ENCODE peak calls at places on chromosome 16, in four cellular contexts. K is kidney, X is body of pancreas, J is A549. B is an unnamed sample.

GRCh38 chr16:65497571-65497970 is 375.7 kb upstream of the CDH11 start:
- DNase-seq in J (no peak), X (no peak), K (no peak), B (no peak)

GRCh38 chr16:89722392-89723278 is 1.3 kb downstream of the ZNF276 start:
- DNase-seq in J (peak; percentile 78), K (peak; percentile 95), X (peak; percentile 57), B (peak; percentile 93)

GRCh38 chr16:28984619-28985135 is at the start of gene LAT:
- DNase-seq in J (peak; percentile 25), K (no peak), X (no peak), B (peak; percentile 71)

GRCh38 chr16:13983625-13984024 is 63.7 kb downstream of the ERCC4 start:
- DNase-seq in K (no peak), X (no peak), J (no peak), B (no peak)

GRCh38 chr16:58859958-58860669 is 126.0 kb upstream of the GOT2 start:
- DNase-seq in X (no peak), J (no peak), K (no peak), B (no peak)

GRCh38 chr16:73010150-73010676 is 37.7 kb downstream of the ZFHX3 start:
- DNase-seq in K (peak; percentile 58), J (no peak), X (peak; percentile 18), B (peak; percentile 60)

GRCh38 chr16:55821210-55821609 is 11.7 kb downstream of the CES1 start:
- DNase-seq in X (no peak), J (no peak), K (no peak), B (no peak)

GRCh38 chr16:84600343-84601229 is 17.3 kb downstream of the COTL1 start:
- DNase-seq in K (no peak), X (no peak), J (no peak), B (no peak)

GRCh38 chr16:71924710-71925109 is 29.4 kb downstream of the IST1 start:
- DNase-seq in X (no peak), J (no peak), K (no peak), B (no peak)

GRCh38 chr16:2675714-2676113 is 6.6 kb upstream of the KCTD5 start:
- DNase-seq in X (no peak), J (no peak), K (no peak), B (no peak)

GRCh38 chr16:82264781-82265180 is 94.8 kb upstream of the MPHOSPH6 start:
- DNase-seq in X (no peak), J (no peak), K (no peak), B (no peak)

GRCh38 chr16:3348547-3349167 is 7.0 kb upstream of the OR2C1 start:
- DNase-seq in J (no peak), K (no peak), X (no peak), B (no peak)

GRCh38 chr16:25009822-25010221 is 5.3 kb downstream of the ARHGAP17 start:
- DNase-seq in X (no peak), K (no peak), J (no peak), B (peak; percentile 78)

GRCh38 chr16:25010542-25010941 is 4.6 kb downstream of the ARHGAP17 start:
- DNase-seq in X (no peak), J (no peak), K (no peak), B (no peak)

GRCh38 chr16:25006504-25007055 is 8.6 kb downstream of the ARHGAP17 start:
- DNase-seq in X (no peak), J (no peak), K (no peak), B (no peak)

GRCh38 chr16:25007284-25007984 is 7.7 kb downstream of the ARHGAP17 start:
- DNase-seq in K (no peak), X (no peak), J (no peak), B (no peak)

DNA sequence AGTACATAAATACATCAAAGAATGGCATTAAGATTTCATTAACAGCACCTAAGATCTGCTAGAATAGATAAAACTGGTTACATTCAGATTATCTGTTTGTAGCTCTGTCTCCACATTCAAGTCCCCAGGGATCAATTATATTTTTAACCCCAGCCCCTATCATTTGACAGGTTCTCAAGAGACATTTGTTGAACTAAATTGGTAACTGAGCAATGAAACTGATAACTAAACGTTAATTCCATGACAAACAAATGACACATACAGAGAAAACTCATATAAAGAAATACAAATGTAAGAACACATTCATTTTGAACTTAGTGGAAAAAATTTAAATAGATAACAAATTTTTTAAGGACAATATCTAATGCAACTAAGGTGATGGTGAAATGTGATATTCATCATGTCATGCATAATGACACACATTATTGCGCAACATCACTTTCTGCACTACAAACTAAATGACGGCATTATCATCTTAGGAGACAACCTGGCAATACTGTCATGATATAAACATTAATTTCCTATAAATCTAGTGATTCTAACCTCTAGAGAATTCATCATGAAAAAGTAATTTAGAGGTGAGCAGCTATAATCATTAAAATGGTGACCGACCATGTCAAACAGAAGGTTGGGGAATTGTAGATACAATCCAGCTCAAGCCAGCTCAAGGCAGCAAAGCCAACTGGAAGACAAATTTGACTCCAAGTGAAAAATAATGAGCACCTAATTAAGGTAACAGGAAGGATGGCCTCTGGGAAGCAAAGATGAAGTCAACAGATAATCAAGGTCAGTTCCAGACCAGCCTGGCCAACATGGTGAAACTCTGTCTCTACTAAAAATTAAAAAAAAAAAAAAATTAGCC is 9.5 kb downstream of the ARHGAP17 start:
- DNase-seq in J (no peak), K (no peak), X (no peak), B (no peak)
- H3K4me1 ChIP-seq in J (peaks cover 26% of the 10 kb centered on the region), K (peaks cover 7% of the 10 kb centered on the region), X (peaks cover 26% of the 10 kb centered on the region), B (peaks cover 49% of the 10 kb centered on the region)

DNA sequence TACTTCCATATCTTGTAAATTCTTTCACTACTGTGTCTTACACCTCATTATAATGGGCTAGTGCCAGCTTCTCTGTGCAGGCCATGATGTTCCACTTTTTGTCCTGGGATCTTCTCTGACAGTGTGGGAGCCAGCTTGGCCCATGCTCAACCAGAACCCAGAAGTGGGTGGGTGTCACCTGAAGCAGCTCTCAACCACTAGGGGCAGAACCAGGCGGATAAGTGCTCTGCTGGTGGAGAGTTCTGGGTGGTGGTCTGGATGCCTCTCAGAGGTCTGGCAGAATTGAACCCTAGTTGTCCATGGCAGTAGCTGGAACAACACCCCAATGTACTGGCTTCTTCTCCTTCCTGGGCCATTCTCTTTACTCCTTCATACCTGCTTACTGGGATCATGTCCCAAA is 254.1 kb upstream of the N4BP1 start:
- DNase-seq in X (no peak), K (no peak), J (no peak), B (no peak)
- TF ChIP-seq CTCF in X (no peak), K (no peak), J (no peak), B (no peak)

GRCh38 chr16:1351215-1351581 is 480 bp downstream of the TSR3 start:
- DNase-seq in X (no peak), K (no peak), J (no peak), B (no peak)
- H3K27ac ChIP-seq in X (peak overlapping the region; percentile 71), K (no peak overlapping the region), J (peak overlapping the region; percentile 92), B (peak overlapping the region; percentile 85)

GRCh38 chr16:69313469-69313868 is 2.3 kb downstream of the VPS4A start:
- DNase-seq in K (no peak), X (no peak), J (no peak), B (no peak)
- H3K4me1 ChIP-seq in K (no peaks in the 10 kb centered on the region), X (peaks cover 60% of the 10 kb centered on the region), J (peaks cover 13% of the 10 kb centered on the region), B (peaks cover 15% of the 10 kb centered on the region)

GRCh38 chr16:81263470-81264200 is 25.1 kb downstream of the BCO1 start:
- DNase-seq in K (peak; percentile 70), J (no peak), X (peak; percentile 17), B (no peak)
- TF ChIP-seq CTCF in K (no peak), J (no peak), X (no peak), B (no peak)

GRCh38 chr16:405548-406506 is 4.1 kb downstream of the DECR2 start:
- DNase-seq in J (no peak), K (no peak), X (no peak), B (no peak)

GRCh38 chr16:407253-407652 is 5.6 kb downstream of the DECR2 start:
- DNase-seq in J (no peak), K (no peak), X (no peak), B (no peak)

GRCh38 chr16:400061-400540 is 1.6 kb upstream of the DECR2 start:
- DNase-seq in K (peak; percentile 77), J (peak; percentile 28), X (no peak), B (no peak)

GRCh38 chr16:401468-402348 is at the start of gene DECR2:
- DNase-seq in K (peak; percentile 98), J (peak; percentile 93), X (peak; percentile 97), B (peak; percentile 99)

DNA sequence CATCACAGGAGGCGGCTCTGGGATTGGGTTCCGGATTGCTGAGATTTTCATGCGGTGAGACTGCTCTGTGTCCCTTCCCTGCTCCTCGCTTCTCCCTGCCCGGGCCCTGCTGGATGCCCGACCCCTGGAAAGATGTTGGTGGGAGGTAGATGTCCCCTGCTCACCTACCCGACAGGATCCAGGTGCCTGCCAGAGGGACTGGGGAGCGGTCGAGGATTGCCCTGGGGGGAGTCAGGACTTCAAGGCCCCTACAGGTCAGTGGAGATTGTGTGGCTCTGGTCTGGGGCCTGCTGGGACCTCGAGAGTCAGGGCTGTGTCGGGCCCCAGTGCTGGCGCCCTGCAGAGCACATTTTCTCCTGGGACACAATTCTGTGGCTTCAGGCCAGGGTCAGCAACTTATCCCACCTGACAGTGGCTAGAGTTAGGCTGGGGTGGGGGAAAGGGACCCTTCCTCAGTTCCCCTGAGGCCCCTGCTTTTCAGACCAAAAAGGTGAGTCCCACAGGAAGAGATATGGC is 3.3 kb downstream of the DECR2 start:
- DNase-seq in J (no peak), K (no peak), X (no peak), B (no peak)
- H3K27ac ChIP-seq in J (no peak overlapping the region), K (no peak overlapping the region), X (no peak overlapping the region), B (no peak overlapping the region)

GRCh38 chr16:57747091-57747490 is 11.5 kb downstream of the KATNB1 start:
- DNase-seq in K (no peak), J (no peak), X (no peak), B (no peak)
- H3K4me1 ChIP-seq in K (no peaks in the 10 kb centered on the region), J (no peaks in the 10 kb centered on the region), X (no peaks in the 10 kb centered on the region), B (no peaks in the 10 kb centered on the region)